ENCODE peak calls at places on chromosomes 5 and 9, in seven cellular contexts. One of them, this sample, is unnamed.

GRCh38 chr9:89442981-89443817 is 54.7 kb downstream of the SEMA4D start:
- DNase-seq in HCT116: no peak
- DNase-seq in H1: no peak
- DNase-seq in K562: no peak
- DNase-seq in HepG2: no peak
- DNase-seq in SK-N-SH: no peak
- DNase-seq in T47D: no peak
- DNase-seq in this sample: no peak

GRCh38 chr5:134741052-134741451 is 2.7 kb downstream of the CAMLG start:
- DNase-seq in H1: no peak
- DNase-seq in SK-N-SH: no peak
- DNase-seq in K562: no peak
- DNase-seq in HCT116: no peak
- DNase-seq in HepG2: no peak
- DNase-seq in T47D: no peak
- DNase-seq in this sample: no peak

GRCh38 chr5:14444161-14444560 is 137.4 kb upstream of the OTULINL start:
- DNase-seq in T47D: no peak
- DNase-seq in H1: no peak
- DNase-seq in SK-N-SH: no peak
- DNase-seq in HepG2: no peak
- DNase-seq in K562: no peak
- DNase-seq in HCT116: no peak
- DNase-seq in this sample: no peak

GRCh38 chr5:171415115-171415730 is 4.2 kb upstream of the FGF18 start:
- DNase-seq in H1: peak
- DNase-seq in HepG2: no peak
- DNase-seq in K562: no peak
- DNase-seq in HCT116: no peak
- DNase-seq in SK-N-SH: no peak
- DNase-seq in T47D: no peak
- DNase-seq in this sample: no peak

GRCh38 chr5:161851691-161852299 is 3.9 kb downstream of the GABRA1 start:
- DNase-seq in K562: no peak
- DNase-seq in HepG2: no peak
- DNase-seq in T47D: peak
- DNase-seq in HCT116: no peak
- DNase-seq in SK-N-SH: peak
- DNase-seq in H1: no peak
- DNase-seq in this sample: no peak

GRCh38 chr9:133054966-133055365 is 6.8 kb upstream of the CEL start:
- DNase-seq in SK-N-SH: peak
- DNase-seq in HepG2: no peak
- DNase-seq in T47D: no peak
- DNase-seq in HCT116: no peak
- DNase-seq in H1: no peak
- DNase-seq in K562: no peak
- DNase-seq in this sample: no peak

GRCh38 chr5:87576867-87577266 is 164.1 kb upstream of the CCNH start:
- DNase-seq in SK-N-SH: no peak
- DNase-seq in HepG2: no peak
- DNase-seq in H1: no peak
- DNase-seq in HCT116: no peak
- DNase-seq in T47D: no peak
- DNase-seq in K562: no peak
- DNase-seq in this sample: no peak

GRCh38 chr9:19408316-19408692 is 505 bp upstream of the ACER2 start:
- DNase-seq in T47D: no peak
- DNase-seq in SK-N-SH: no peak
- DNase-seq in HCT116: no peak
- DNase-seq in K562: no peak
- DNase-seq in H1: no peak
- DNase-seq in HepG2: no peak
- DNase-seq in this sample: no peak

GRCh38 chr5:63961598-63962161 is 565 bp downstream of the HTR1A start:
- DNase-seq in H1: peak
- DNase-seq in K562: no peak
- DNase-seq in T47D: peak
- DNase-seq in HepG2: no peak
- DNase-seq in SK-N-SH: no peak
- DNase-seq in HCT116: no peak
- DNase-seq in this sample: no peak

GRCh38 chr9:94805585-94805984 is 79.1 kb downstream of the AOPEP start:
- DNase-seq in SK-N-SH: peak
- DNase-seq in K562: no peak
- DNase-seq in HCT116: peak
- DNase-seq in HepG2: no peak
- DNase-seq in T47D: no peak
- DNase-seq in H1: no peak
- DNase-seq in this sample: peak

GRCh38 chr9:136105398-136106135 is 10.5 kb upstream of the NACC2 start:
- DNase-seq in SK-N-SH: peak
- DNase-seq in H1: no peak
- DNase-seq in HCT116: no peak
- DNase-seq in K562: no peak
- DNase-seq in T47D: no peak
- DNase-seq in HepG2: no peak
- DNase-seq in this sample: no peak

GRCh38 chr9:82431121-82431520 is 442.5 kb downstream of the SPATA31D1 start:
- DNase-seq in K562: no peak
- DNase-seq in HCT116: no peak
- DNase-seq in H1: no peak
- DNase-seq in T47D: no peak
- DNase-seq in HepG2: no peak
- DNase-seq in SK-N-SH: no peak
- DNase-seq in this sample: no peak

GRCh38 chr9:82438581-82438980 is 450.0 kb downstream of the SPATA31D1 start:
- DNase-seq in HepG2: no peak
- DNase-seq in H1: no peak
- DNase-seq in HCT116: no peak
- DNase-seq in K562: no peak
- DNase-seq in SK-N-SH: no peak
- DNase-seq in T47D: no peak
- DNase-seq in this sample: no peak

DNA sequence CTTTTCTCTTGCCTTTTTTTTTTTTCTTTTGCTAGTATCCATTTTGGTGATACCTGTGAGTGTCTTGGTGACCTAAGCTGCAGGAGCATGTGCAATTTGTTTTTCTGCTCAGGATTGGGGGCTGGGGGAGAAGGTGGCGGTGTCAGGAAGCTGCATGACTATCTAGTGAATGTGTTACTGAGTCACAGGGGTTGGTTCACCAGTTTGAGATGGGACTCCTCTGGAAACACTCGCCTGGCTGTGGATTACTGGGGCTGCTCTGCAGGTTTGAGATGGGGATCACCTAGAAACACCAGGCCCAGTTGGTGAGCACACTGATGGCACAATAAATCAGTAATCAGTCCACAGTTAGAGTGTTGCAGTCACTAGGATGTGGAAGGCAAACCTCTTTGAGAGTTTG is 447.9 kb downstream of the SPATA31D1 start:
- DNase-seq in HCT116: no peak
- DNase-seq in HepG2: no peak
- DNase-seq in SK-N-SH: no peak
- DNase-seq in T47D: no peak
- DNase-seq in K562: no peak
- DNase-seq in H1: no peak
- DNase-seq in this sample: no peak
- TF ChIP-seq JUND in HCT116: no peak
- TF ChIP-seq JUND in HepG2: no peak
- TF ChIP-seq JUND in SK-N-SH: no peak
- TF ChIP-seq JUND in T47D: no peak
- TF ChIP-seq JUND in K562: no peak
- TF ChIP-seq JUND in H1: no peak
- TF ChIP-seq JUND in this sample: no peak

GRCh38 chr5:168611163-168611562 is 32.0 kb upstream of the PANK3 start:
- DNase-seq in HCT116: no peak
- DNase-seq in H1: no peak
- DNase-seq in HepG2: no peak
- DNase-seq in SK-N-SH: no peak
- DNase-seq in K562: no peak
- DNase-seq in T47D: peak
- DNase-seq in this sample: no peak
- TF ChIP-seq JUND in HCT116: no peak
- TF ChIP-seq JUND in H1: peak
- TF ChIP-seq JUND in HepG2: no peak
- TF ChIP-seq JUND in SK-N-SH: no peak
- TF ChIP-seq JUND in K562: no peak
- TF ChIP-seq JUND in T47D: no peak
- TF ChIP-seq JUND in this sample: no peak

GRCh38 chr9:71549023-71549422 is 219.3 kb downstream of the CEMIP2 start:
- DNase-seq in SK-N-SH: no peak
- DNase-seq in HepG2: no peak
- DNase-seq in H1: no peak
- DNase-seq in HCT116: no peak
- DNase-seq in T47D: no peak
- DNase-seq in K562: no peak
- DNase-seq in this sample: peak
- TF ChIP-seq JUND in SK-N-SH: no peak
- TF ChIP-seq JUND in HepG2: no peak
- TF ChIP-seq JUND in H1: no peak
- TF ChIP-seq JUND in HCT116: no peak
- TF ChIP-seq JUND in T47D: no peak
- TF ChIP-seq JUND in K562: no peak
- TF ChIP-seq JUND in this sample: no peak

DNA sequence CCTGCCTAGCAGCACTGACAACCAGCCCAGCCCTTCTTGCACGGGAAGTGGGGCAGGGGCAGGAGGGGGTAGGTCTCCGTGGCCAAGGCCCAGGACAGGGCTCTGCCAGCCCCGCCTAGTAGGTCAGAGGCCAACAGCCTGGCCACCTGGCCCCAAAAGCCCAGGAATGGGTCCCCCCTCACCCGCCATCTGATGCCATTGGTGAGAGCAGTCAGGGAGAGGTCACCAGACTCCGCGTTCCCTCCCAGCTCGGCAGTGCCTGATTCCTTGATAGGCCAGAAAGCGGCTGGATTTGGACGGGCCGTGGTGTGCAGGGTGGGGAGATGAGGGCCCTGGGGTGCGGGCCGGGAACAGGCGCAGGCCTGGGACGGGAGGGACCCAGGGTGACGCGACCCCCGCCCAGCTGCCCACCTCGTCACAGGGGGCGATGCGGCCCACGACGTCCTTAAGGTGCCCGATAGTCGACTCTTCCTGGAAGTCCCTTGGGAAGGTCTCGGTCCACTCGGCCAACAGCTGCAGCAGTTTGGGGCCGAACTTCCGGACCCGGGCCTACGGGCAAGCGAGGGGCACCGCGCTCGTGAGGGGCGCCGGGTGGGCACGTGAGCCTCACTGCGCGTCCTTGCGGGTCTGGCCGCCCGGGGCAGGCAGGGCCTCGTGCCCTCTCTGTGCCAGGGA is 64.5 kb upstream of the RNF130 start:
- DNase-seq in SK-N-SH: no peak
- DNase-seq in HCT116: no peak
- DNase-seq in HepG2: no peak
- DNase-seq in T47D: no peak
- DNase-seq in H1: peak
- DNase-seq in K562: no peak
- DNase-seq in this sample: no peak
- TF ChIP-seq JUND in SK-N-SH: no peak
- TF ChIP-seq JUND in HCT116: no peak
- TF ChIP-seq JUND in HepG2: no peak
- TF ChIP-seq JUND in T47D: no peak
- TF ChIP-seq JUND in H1: no peak
- TF ChIP-seq JUND in K562: no peak
- TF ChIP-seq JUND in this sample: no peak

GRCh38 chr9:90966475-90967150 is 165.0 kb downstream of the SYK start:
- DNase-seq in K562: no peak
- DNase-seq in H1: no peak
- DNase-seq in HepG2: no peak
- DNase-seq in SK-N-SH: no peak
- DNase-seq in HCT116: no peak
- DNase-seq in T47D: no peak
- DNase-seq in this sample: no peak
- TF ChIP-seq JUND in K562: no peak
- TF ChIP-seq JUND in H1: no peak
- TF ChIP-seq JUND in HepG2: no peak
- TF ChIP-seq JUND in SK-N-SH: no peak
- TF ChIP-seq JUND in HCT116: no peak
- TF ChIP-seq JUND in T47D: no peak
- TF ChIP-seq JUND in this sample: no peak

GRCh38 chr5:75567710-75568109 is 43.5 kb upstream of the ANKDD1B start:
- DNase-seq in HepG2: no peak
- DNase-seq in SK-N-SH: no peak
- DNase-seq in H1: no peak
- DNase-seq in K562: peak
- DNase-seq in HCT116: peak
- DNase-seq in T47D: no peak
- DNase-seq in this sample: peak
- TF ChIP-seq JUND in HepG2: no peak
- TF ChIP-seq JUND in SK-N-SH: no peak
- TF ChIP-seq JUND in H1: no peak
- TF ChIP-seq JUND in K562: peak
- TF ChIP-seq JUND in HCT116: no peak
- TF ChIP-seq JUND in T47D: no peak
- TF ChIP-seq JUND in this sample: no peak